ENCODE peak calls at places on chromosomes 7 and 10, in four cellular contexts. U is osteocyte, O is upper lobe of left lung, N is GM10248. V is an unnamed sample.
A peak's percentile ranks its signal among the peaks of the same experiment; 100 is the strongest.

GRCh38 chr10:3264178-3264867 is 91.7 kb upstream of the PITRM1 start:
- DNase-seq in N (no peak), O (peak; percentile 64), U (no peak), V (no peak)

GRCh38 chr7:101589052-101589451 is 40.0 kb downstream of the MYL10 start:
- DNase-seq in O (no peak), U (peak; percentile 75), N (peak; percentile 11), V (no peak)

GRCh38 chr7:129412501-129412900 is 21.7 kb upstream of the STRIP2 start:
- DNase-seq in N (no peak), U (no peak), O (no peak), V (no peak)

GRCh38 chr7:70178787-70179186 is 580.5 kb downstream of the AUTS2 start:
- DNase-seq in O (no peak), N (no peak), U (no peak), V (no peak)

GRCh38 chr10:75062900-75063299 is 48.6 kb upstream of the SAMD8 start:
- DNase-seq in U (no peak), O (no peak), N (no peak), V (no peak)

GRCh38 chr10:70331486-70332268 is 47.9 kb upstream of the NPFFR1 start:
- DNase-seq in O (no peak), U (no peak), N (peak; percentile 69), V (peak; percentile 39)

GRCh38 chr7:98322331-98323260 is 41.1 kb downstream of the BRI3 start:
- DNase-seq in U (no peak), N (no peak), O (no peak), V (no peak)

GRCh38 chr7:85226401-85227085 is 39.7 kb upstream of the SEMA3D start:
- DNase-seq in U (no peak), O (no peak), N (no peak), V (no peak)

GRCh38 chr10:74058658-74059057 is 60.7 kb downstream of the VCL start:
- DNase-seq in O (no peak), U (no peak), N (peak; percentile 29), V (peak; percentile 50)

GRCh38 chr7:114047889-114048288 is 129.1 kb upstream of the PPP1R3A start:
- DNase-seq in U (no peak), N (no peak), O (no peak), V (no peak)

GRCh38 chr10:49560526-49560925 is 21.6 kb upstream of the ERCC6 start:
- DNase-seq in O (no peak), N (no peak), U (no peak), V (no peak)

GRCh38 chr10:32971536-32972091 is 13.6 kb upstream of the ITGB1 start:
- DNase-seq in O (no peak), N (no peak), U (no peak), V (no peak)

GRCh38 chr10:22666287-22667092 is 47.9 kb downstream of the PIP4K2A start:
- DNase-seq in O (no peak), U (no peak), N (peak; percentile 31), V (peak; percentile 80)

GRCh38 chr7:3991771-3992231 is 690.3 kb upstream of the FOXK1 start:
- DNase-seq in U (no peak), N (no peak), O (no peak), V (no peak)

GRCh38 chr7:64630496-64630895 is 35.4 kb upstream of the ZNF107 start:
- DNase-seq in N (no peak), O (no peak), U (no peak), V (no peak)

GRCh38 chr7:70738080-70738479 is 393.9 kb upstream of the GALNT17 start:
- DNase-seq in N (no peak), U (no peak), O (no peak), V (no peak)

GRCh38 chr7:158609313-158609974 is 21.8 kb upstream of the PTPRN2 start:
- DNase-seq in U (peak; percentile 15), O (no peak), N (no peak), V (no peak)

GRCh38 chr10:76649723-76650127 is 987.9 kb downstream of the KCNMA1 start:
- DNase-seq in U (no peak), N (no peak), O (no peak), V (no peak)

GRCh38 chr7:50446542-50446960 is 3.6 kb downstream of the FIGNL1 start:
- DNase-seq in N (no peak), U (no peak), O (no peak), V (peak; percentile 12)

DNA sequence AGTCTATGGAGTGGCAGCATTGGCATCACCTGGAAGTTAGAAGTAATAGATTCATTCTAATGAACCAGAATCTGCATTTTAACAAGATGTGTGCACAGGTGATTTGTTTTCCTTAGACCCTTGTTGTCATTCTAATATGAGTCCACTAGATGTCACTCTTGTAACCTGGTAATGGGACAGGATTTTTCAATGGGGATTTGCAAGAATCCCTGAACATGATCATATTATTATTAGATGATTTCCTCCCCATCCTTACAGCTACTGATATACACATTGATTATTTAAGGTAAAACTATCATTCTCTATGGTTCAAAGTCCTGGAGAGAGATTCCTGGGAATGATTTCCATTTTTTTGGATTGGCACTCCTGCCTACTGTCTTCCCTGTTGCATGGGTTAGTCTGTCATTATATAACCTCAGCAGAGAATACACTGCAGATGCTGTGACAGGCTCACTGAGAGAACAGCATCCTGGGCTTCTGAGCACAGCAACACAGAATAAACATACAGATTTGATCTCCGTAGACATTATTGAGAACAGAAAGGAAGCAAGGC is 194.9 kb downstream of the SUGCT start:
- DNase-seq in O (no peak), N (peak; percentile 54), U (no peak), V (no peak)
- TF ChIP-seq CTCF in O (peak; percentile 70), N (peak; percentile 52), U (peak; percentile 79), V (peak; percentile 79)

GRCh38 chr10:79142522-79143309 is 74.0 kb downstream of the ZMIZ1 start:
- DNase-seq in N (no peak), O (no peak), U (no peak), V (no peak)
- TF ChIP-seq CTCF in N (peak; percentile 35), O (no peak), U (no peak), V (no peak)

GRCh38 chr10:95241533-95241932 is 47.5 kb downstream of the ACSM6 start:
- DNase-seq in O (no peak), U (no peak), N (no peak), V (no peak)

GRCh38 chr10:95244152-95244551 is 46.7 kb downstream of the PDLIM1 start:
- DNase-seq in O (no peak), N (no peak), U (no peak), V (no peak)

GRCh38 chr10:95245425-95246055 is 45.3 kb downstream of the PDLIM1 start:
- DNase-seq in O (no peak), N (peak; percentile 70), U (no peak), V (no peak)

GRCh38 chr10:95242581-95243317 is 48.1 kb downstream of the PDLIM1 start:
- DNase-seq in O (no peak), U (no peak), N (no peak), V (peak; percentile 68)

GRCh38 chr10:95243318-95243617 is 47.5 kb downstream of the PDLIM1 start:
- DNase-seq in N (no peak), U (no peak), O (no peak), V (no peak)
- TF ChIP-seq CTCF in N (no peak), U (no peak), O (no peak), V (peak; percentile 54)

GRCh38 chr7:76048668-76048988 is 722 bp downstream of the MDH2 start:
- DNase-seq in N (peak; percentile 61), U (no peak), O (no peak), V (peak; percentile 54)
- TF ChIP-seq CTCF in N (no peak), U (no peak), O (peak; percentile 5), V (no peak)

DNA sequence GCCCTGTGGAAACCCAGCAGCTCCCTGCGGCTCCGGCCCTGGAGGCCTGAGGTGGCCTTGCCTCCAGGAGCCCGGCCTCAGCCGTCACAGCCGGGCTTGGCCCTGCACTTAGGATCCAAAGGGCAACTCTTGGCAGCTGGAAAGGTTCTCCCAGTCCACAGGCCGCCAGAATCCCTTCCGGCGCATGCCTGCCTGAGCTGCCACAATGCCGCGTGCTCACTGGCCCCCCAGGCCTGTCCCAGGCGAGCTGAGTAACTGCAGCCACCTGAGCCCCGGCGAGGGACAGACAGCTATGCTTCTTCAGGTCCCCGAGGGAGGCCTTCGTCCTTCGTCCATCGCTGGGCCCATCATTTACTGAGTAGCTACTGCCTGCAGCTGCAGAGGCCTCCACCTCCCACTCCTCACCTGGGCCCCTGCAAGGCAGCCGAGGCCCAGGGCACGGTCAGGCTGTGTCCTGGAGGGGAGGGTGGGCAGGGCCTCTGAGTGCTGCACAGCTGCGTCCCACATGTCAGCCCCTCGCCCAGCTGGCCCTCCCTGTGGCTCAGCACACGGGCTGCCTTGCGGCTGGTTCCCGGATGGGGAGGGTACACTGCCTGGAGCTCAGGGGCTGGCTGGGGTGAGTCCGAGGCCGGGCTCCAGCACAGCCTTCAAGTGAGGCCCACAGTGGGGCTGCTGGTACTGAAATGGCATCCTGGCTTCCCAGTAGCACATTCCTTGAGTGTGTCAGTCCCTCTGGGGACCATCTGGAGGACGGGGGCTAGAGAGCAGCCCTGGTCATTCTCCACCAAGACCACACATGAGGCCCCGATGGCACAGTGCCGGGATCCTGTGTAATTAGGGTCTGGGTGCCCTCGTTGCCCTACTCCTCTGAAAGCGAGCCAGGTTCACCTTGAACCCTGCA is 172.5 kb downstream of the ELFN1 start:
- DNase-seq in U (no peak), N (no peak), O (peak; percentile 77), V (no peak)
- TF ChIP-seq CTCF in U (no peak), N (no peak), O (no peak), V (no peak)

GRCh38 chr7:130444230-130444629 is 3.4 kb upstream of the CEP41 start:
- DNase-seq in N (no peak), O (no peak), U (no peak), V (no peak)

GRCh38 chr7:130441408-130441854 is 615 bp upstream of the CEP41 start:
- DNase-seq in O (no peak), U (no peak), N (no peak), V (no peak)

GRCh38 chr7:130446285-130446684 is 5.5 kb upstream of the CEP41 start:
- DNase-seq in U (no peak), N (no peak), O (no peak), V (no peak)

GRCh38 chr7:130440527-130441365 is at the start of gene CEP41:
- DNase-seq in O (peak; percentile 98), U (peak; percentile 99), N (peak; percentile 98), V (peak; percentile 98)

GRCh38 chr7:130445008-130445407 is 4.2 kb upstream of the CEP41 start:
- DNase-seq in O (no peak), U (no peak), N (no peak), V (no peak)
- TF ChIP-seq CTCF in O (no peak), U (no peak), N (no peak), V (no peak)

GRCh38 chr10:24550680-24551079 is 173.0 kb downstream of the ARHGAP21 start:
- DNase-seq in U (peak; percentile 51), N (no peak), O (no peak), V (no peak)

GRCh38 chr10:24551161-24551560 is 172.5 kb downstream of the ARHGAP21 start:
- DNase-seq in U (peak; percentile 27), N (no peak), O (no peak), V (no peak)

GRCh38 chr10:24554036-24554435 is 169.7 kb downstream of the ARHGAP21 start:
- DNase-seq in N (no peak), U (peak; percentile 54), O (no peak), V (no peak)

GRCh38 chr10:24553051-24553612 is 170.6 kb downstream of the ARHGAP21 start:
- DNase-seq in N (no peak), U (peak; percentile 64), O (no peak), V (no peak)

GRCh38 chr10:24552346-24553016 is 171.2 kb downstream of the ARHGAP21 start:
- DNase-seq in N (peak; percentile 40), U (peak; percentile 74), O (peak; percentile 52), V (peak; percentile 52)
- TF ChIP-seq CTCF in N (no peak), U (no peak), O (peak; percentile 43), V (no peak)

V was measured in activated CD8-positive, alpha-beta T cell treated with anti-CD3 and anti-CD28 coated beads for 36 hours.